ENCODE peak calls at places on chromosomes 16 and 17, in four cellular contexts. One of them, this sample, is unnamed.
A peak's percentile ranks its signal among the peaks of the same experiment; 100 is the strongest.

GRCh38 chr17:2466936-2467335 is 44.8 kb downstream of the METTL16 start:
- DNase-seq in neuronal stem cell: no peak
- DNase-seq in K562: no peak
- DNase-seq in Karpas-422: no peak
- DNase-seq in this sample: no peak

GRCh38 chr17:41773731-41774193 is 12.7 kb downstream of the JUP start:
- DNase-seq in neuronal stem cell: no peak
- DNase-seq in Karpas-422: no peak
- DNase-seq in K562: no peak
- DNase-seq in this sample: peak; percentile 77

GRCh38 chr17:82627827-82628226 is 20.4 kb downstream of the WDR45B start:
- DNase-seq in neuronal stem cell: no peak
- DNase-seq in Karpas-422: no peak
- DNase-seq in K562: no peak
- DNase-seq in this sample: no peak

GRCh38 chr16:11198817-11199216 is 57.2 kb downstream of the SOCS1 start:
- DNase-seq in neuronal stem cell: no peak
- DNase-seq in K562: peak; percentile 87
- DNase-seq in Karpas-422: no peak
- DNase-seq in this sample: no peak

GRCh38 chr16:66961065-66961744 is at the start of gene CES3:
- DNase-seq in Karpas-422: peak; percentile 94
- DNase-seq in K562: peak; percentile 87
- DNase-seq in neuronal stem cell: peak; percentile 61
- DNase-seq in this sample: peak; percentile 74

GRCh38 chr17:7888184-7888920 is at the start of gene CHD3:
- DNase-seq in K562: no peak
- DNase-seq in Karpas-422: no peak
- DNase-seq in neuronal stem cell: no peak
- DNase-seq in this sample: peak; percentile 68

GRCh38 chr16:80407265-80407987 is 133.4 kb upstream of the DYNLRB2 start:
- DNase-seq in K562: no peak
- DNase-seq in Karpas-422: no peak
- DNase-seq in neuronal stem cell: peak; percentile 36
- DNase-seq in this sample: no peak

GRCh38 chr16:54473201-54473993 is 186.8 kb upstream of the IRX3 start:
- DNase-seq in K562: no peak
- DNase-seq in neuronal stem cell: no peak
- DNase-seq in Karpas-422: no peak
- DNase-seq in this sample: no peak

GRCh38 chr17:12851901-12852435 is 62.7 kb downstream of the ARHGAP44 start:
- DNase-seq in K562: no peak
- DNase-seq in neuronal stem cell: no peak
- DNase-seq in Karpas-422: no peak
- DNase-seq in this sample: no peak

GRCh38 chr17:58504826-58505351 is 9.5 kb downstream of the MTMR4 start:
- DNase-seq in Karpas-422: peak; percentile 69
- DNase-seq in K562: no peak
- DNase-seq in neuronal stem cell: no peak
- DNase-seq in this sample: no peak

GRCh38 chr16:83967838-83968482 is at the start of gene NECAB2:
- DNase-seq in K562: peak; percentile 98
- DNase-seq in Karpas-422: peak; percentile 67
- DNase-seq in neuronal stem cell: peak; percentile 53
- DNase-seq in this sample: peak; percentile 15

GRCh38 chr16:11104168-11105037 is 151.6 kb downstream of the SOCS1 start:
- DNase-seq in K562: no peak
- DNase-seq in neuronal stem cell: no peak
- DNase-seq in Karpas-422: no peak
- DNase-seq in this sample: no peak

GRCh38 chr16:80611930-80612327 is 71.1 kb downstream of the DYNLRB2 start:
- DNase-seq in Karpas-422: no peak
- DNase-seq in neuronal stem cell: no peak
- DNase-seq in K562: peak; percentile 25
- DNase-seq in this sample: no peak

GRCh38 chr16:46830902-46831647 is at the start of gene C16orf87:
- DNase-seq in Karpas-422: peak; percentile 98
- DNase-seq in K562: peak; percentile 93
- DNase-seq in neuronal stem cell: peak; percentile 89
- DNase-seq in this sample: peak; percentile 96

GRCh38 chr17:34051046-34051445 is 204.0 kb upstream of the CCL2 start:
- DNase-seq in neuronal stem cell: no peak
- DNase-seq in K562: no peak
- DNase-seq in Karpas-422: no peak
- DNase-seq in this sample: no peak

GRCh38 chr17:9843152-9844010 is 17.7 kb downstream of the GLP2R start:
- DNase-seq in K562: no peak
- DNase-seq in Karpas-422: no peak
- DNase-seq in neuronal stem cell: no peak
- DNase-seq in this sample: peak; percentile 71

GRCh38 chr17:76432712-76433336 is 20.1 kb downstream of the UBE2O start:
- DNase-seq in Karpas-422: peak; percentile 76
- DNase-seq in neuronal stem cell: no peak
- DNase-seq in K562: no peak
- DNase-seq in this sample: peak; percentile 40

GRCh38 chr16:75535211-75535843 is 581 bp downstream of the CHST5 start:
- DNase-seq in neuronal stem cell: no peak
- DNase-seq in K562: no peak
- DNase-seq in Karpas-422: no peak
- DNase-seq in this sample: no peak

GRCh38 chr16:46650224-46650623 is 29.0 kb upstream of the SHCBP1 start:
- DNase-seq in Karpas-422: no peak
- DNase-seq in neuronal stem cell: no peak
- DNase-seq in K562: no peak
- DNase-seq in this sample: peak; percentile 86

GRCh38 chr16:83305092-83305491 is 502.7 kb upstream of the HSBP1 start:
- DNase-seq in K562: no peak
- DNase-seq in Karpas-422: no peak
- DNase-seq in neuronal stem cell: no peak
- DNase-seq in this sample: peak; percentile 93

GRCh38 chr16:67766281-67766680 is 40.1 kb downstream of the RANBP10 start:
- DNase-seq in K562: no peak
- DNase-seq in neuronal stem cell: no peak
- DNase-seq in Karpas-422: no peak
- DNase-seq in this sample: no peak

GRCh38 chr17:8022358-8023038 is 16.4 kb upstream of the ALOX15B start:
- DNase-seq in neuronal stem cell: no peak
- DNase-seq in Karpas-422: no peak
- DNase-seq in K562: no peak
- DNase-seq in this sample: peak; percentile 32

GRCh38 chr17:63701477-63702222 is 1.7 kb upstream of the LIMD2 start:
- DNase-seq in K562: peak; percentile 41
- DNase-seq in neuronal stem cell: no peak
- DNase-seq in Karpas-422: peak; percentile 88
- DNase-seq in this sample: no peak

GRCh38 chr17:10875411-10875810 is 37.5 kb upstream of the PIRT start:
- DNase-seq in K562: peak; percentile 15
- DNase-seq in Karpas-422: peak; percentile 69
- DNase-seq in neuronal stem cell: peak; percentile 48
- DNase-seq in this sample: no peak

GRCh38 chr16:85733155-85733838 is 17.6 kb downstream of the C16orf74 start:
- DNase-seq in Karpas-422: no peak
- DNase-seq in K562: no peak
- DNase-seq in neuronal stem cell: no peak
- DNase-seq in this sample: peak; percentile 20

GRCh38 chr17:36131436-36131835 is 27.8 kb downstream of the CCL4 start:
- DNase-seq in Karpas-422: peak; percentile 62
- DNase-seq in K562: no peak
- DNase-seq in neuronal stem cell: no peak
- DNase-seq in this sample: no peak

GRCh38 chr16:57801098-57801855 is 1.0 kb downstream of the KIFC3 start:
- DNase-seq in Karpas-422: no peak
- DNase-seq in K562: no peak
- DNase-seq in neuronal stem cell: no peak
- DNase-seq in this sample: peak; percentile 89

DNA sequence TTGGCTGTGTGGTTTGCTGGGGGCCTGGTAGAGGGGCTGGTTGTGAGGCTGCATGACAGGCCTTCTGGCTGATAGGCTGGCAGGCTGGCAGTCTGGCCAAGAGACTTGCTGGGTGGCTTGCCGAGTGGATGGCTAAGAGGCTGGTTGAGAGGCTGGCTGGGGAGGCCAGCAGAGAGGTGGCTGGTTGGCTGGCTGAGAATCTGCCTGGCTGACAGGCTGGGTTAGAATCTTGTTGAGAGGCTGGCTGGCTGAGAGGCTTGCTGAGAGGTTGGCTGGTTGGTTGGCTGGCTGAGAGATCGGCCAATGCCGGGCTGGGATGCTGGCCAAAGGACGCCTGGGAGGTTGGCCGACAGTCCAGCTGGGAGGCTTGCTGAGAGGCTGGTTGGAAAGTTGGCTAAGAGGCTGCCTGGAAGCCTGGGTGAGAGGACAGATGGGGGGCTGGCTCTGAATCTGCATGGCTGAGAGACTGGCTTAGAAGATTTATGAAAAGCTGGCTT is 35.9 kb upstream of the ACSM2B start:
- DNase-seq in neuronal stem cell: no peak
- DNase-seq in Karpas-422: no peak
- DNase-seq in K562: no peak
- DNase-seq in this sample: no peak
- H3K4me3 ChIP-seq in neuronal stem cell: no peak overlapping the region
- H3K4me3 ChIP-seq in Karpas-422: no peak overlapping the region
- H3K4me3 ChIP-seq in K562: no peak overlapping the region
- H3K4me3 ChIP-seq in this sample: no peak overlapping the region

DNA sequence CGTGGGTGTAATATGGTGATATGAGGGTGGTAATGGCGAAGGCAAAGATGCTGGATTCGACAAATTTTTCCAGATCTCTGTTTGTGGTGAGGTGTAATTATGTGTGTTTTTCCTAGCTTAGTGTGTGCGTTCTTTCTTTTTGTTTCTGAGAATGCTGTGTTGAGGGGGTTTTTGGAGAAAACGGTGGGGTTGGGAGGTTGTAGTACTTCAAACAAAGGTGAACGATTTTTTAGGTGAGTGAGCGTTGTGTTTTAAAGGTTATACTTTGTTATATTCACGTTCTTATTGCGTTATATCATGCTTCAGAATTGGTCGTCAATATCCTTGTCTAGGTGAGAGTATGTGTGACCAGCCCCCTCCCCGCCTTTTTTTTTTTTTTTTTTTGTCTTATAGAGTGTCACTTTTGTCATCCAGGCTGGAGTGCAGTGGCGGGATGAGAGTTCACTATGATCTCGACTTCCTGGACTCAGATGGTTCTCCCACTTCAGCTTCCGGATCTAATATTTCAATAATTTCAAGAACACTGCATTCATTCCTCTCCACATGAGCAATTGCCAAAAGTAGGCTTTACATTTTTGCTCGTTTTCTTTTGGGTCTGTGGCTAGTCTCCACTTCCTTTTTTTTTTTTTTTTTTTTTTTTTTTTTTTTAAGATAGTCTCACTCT is 82.2 kb upstream of the RNU2-1 start:
- DNase-seq in K562: no peak
- DNase-seq in Karpas-422: no peak
- DNase-seq in neuronal stem cell: no peak
- DNase-seq in this sample: no peak
- H2AFZ ChIP-seq in K562: no peak overlapping the region
- H2AFZ ChIP-seq in Karpas-422: no peak overlapping the region
- H2AFZ ChIP-seq in neuronal stem cell: no peak overlapping the region
- H2AFZ ChIP-seq in this sample: no peak overlapping the region

GRCh38 chr16:1540556-1540855 is 7.0 kb downstream of the TMEM204 start:
- DNase-seq in Karpas-422: no peak
- DNase-seq in K562: no peak
- DNase-seq in neuronal stem cell: no peak
- DNase-seq in this sample: no peak

GRCh38 chr16:1541293-1542165 is 8.1 kb downstream of the TMEM204 start:
- DNase-seq in Karpas-422: no peak
- DNase-seq in neuronal stem cell: no peak
- DNase-seq in K562: no peak
- DNase-seq in this sample: no peak

GRCh38 chr16:1542166-1542500 is 8.7 kb downstream of the TMEM204 start:
- DNase-seq in neuronal stem cell: no peak
- DNase-seq in K562: no peak
- DNase-seq in Karpas-422: no peak
- DNase-seq in this sample: no peak

GRCh38 chr16:1543085-1543896 is 9.8 kb downstream of the TMEM204 start:
- DNase-seq in K562: peak; percentile 69
- DNase-seq in neuronal stem cell: no peak
- DNase-seq in Karpas-422: no peak
- DNase-seq in this sample: peak; percentile 95

DNA sequence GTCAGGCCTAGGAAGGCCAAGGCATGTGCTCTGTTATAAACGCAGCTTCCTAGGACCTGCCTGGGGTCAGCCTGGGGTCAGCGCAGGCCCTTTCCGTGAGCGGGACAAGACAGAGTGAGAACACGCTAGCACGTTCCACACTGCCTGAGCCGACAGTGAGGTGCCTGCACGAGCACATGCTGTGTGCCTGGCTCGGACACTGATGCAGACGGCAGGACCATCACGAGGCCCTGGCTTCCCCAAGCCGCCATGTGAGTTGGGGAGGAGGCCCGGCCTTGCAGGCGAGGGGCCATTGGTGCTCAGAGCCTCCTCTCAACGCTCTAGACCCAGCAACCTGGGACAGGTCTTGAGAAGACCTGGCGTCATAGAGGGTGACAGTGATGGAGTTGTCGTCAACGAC is 9.1 kb downstream of the TMEM204 start:
- DNase-seq in Karpas-422: no peak
- DNase-seq in K562: no peak
- DNase-seq in neuronal stem cell: no peak
- DNase-seq in this sample: no peak
- H3K27ac ChIP-seq in Karpas-422: no peak overlapping the region
- H3K27ac ChIP-seq in K562: no peak overlapping the region
- H3K27ac ChIP-seq in neuronal stem cell: no peak overlapping the region
- H3K27ac ChIP-seq in this sample: no peak overlapping the region

DNA sequence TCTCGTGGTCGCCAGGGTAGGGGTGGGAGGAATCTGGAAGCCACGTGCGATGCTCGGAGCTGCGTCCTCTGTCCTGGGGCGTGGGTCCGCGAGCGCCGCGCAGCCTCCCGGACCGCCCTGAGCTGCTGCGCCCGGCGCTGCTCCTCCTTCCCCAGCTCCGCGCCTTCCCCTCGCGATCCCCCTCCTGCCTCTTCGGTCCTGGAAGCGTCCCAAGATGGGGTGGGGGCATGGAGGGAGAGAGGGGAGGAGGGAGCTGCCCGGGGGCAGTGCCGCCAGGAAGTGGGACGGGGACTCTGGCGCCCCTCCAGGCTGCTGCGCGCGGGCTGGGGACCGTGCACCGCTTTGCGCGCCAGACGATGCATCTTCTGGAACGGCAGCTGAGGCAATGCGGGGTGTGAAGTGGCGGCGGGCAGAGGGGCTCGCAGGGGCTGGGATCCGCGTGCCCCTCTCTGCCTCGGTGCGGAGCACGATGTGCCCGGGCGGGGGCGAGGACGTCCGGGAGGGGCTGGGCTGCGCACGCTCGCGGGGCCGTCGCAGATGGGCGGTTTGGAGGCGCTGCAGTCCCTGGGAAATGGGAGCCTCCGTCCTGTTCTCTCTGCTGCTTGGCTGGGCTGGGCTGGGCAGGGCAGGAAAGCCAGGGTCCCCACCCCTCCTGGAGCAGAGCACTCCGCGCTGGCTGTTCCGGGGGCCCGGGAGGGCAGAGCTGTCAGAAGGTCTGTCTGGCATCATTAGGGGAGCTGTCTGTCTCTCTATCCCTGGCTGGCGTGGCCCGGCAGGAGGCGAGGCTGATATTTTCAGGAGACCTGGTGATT is 388.0 kb downstream of the SEC14L1 start:
- DNase-seq in K562: no peak
- DNase-seq in Karpas-422: no peak
- DNase-seq in neuronal stem cell: peak; percentile 56
- DNase-seq in this sample: no peak
- H3K4me3 ChIP-seq in K562: no peak overlapping the region
- H3K4me3 ChIP-seq in Karpas-422: no peak overlapping the region
- H3K4me3 ChIP-seq in neuronal stem cell: peak overlapping the region; percentile 78
- H3K4me3 ChIP-seq in this sample: peak overlapping the region; percentile 26

GRCh38 chr17:4738136-4739121 is 1.2 kb upstream of the ZMYND15 start:
- DNase-seq in neuronal stem cell: no peak
- DNase-seq in K562: no peak
- DNase-seq in Karpas-422: peak; percentile 34
- DNase-seq in this sample: no peak
- H2AFZ ChIP-seq in neuronal stem cell: peak overlapping the region; percentile 98
- H2AFZ ChIP-seq in K562: no peak overlapping the region
- H2AFZ ChIP-seq in Karpas-422: no peak overlapping the region
- H2AFZ ChIP-seq in this sample: no peak overlapping the region

This sample was measured in mesenchymal stem cell.